ENCODE peak calls at places on chromosomes 3 and 15, in six cellular contexts. One of them, this sample, is unnamed.
A peak's percentile ranks its signal among the peaks of the same experiment; 100 is the strongest.

GRCh38 chr3:174089592-174089991 is 692.0 kb downstream of the NLGN1 start:
- DNase-seq in fibroblast of the aortic adventitia: no peak
- DNase-seq in HFF-Myc: no peak
- DNase-seq in fibroblast of mammary gland: no peak
- DNase-seq in kidney epithelial cell: no peak
- DNase-seq in neural progenitor cell: no peak
- DNase-seq in this sample: peak; percentile 62

GRCh38 chr3:159853506-159853864 is 135.2 kb upstream of the IL12A start:
- DNase-seq in HFF-Myc: no peak
- DNase-seq in fibroblast of mammary gland: no peak
- DNase-seq in kidney epithelial cell: no peak
- DNase-seq in fibroblast of the aortic adventitia: no peak
- DNase-seq in neural progenitor cell: no peak
- DNase-seq in this sample: no peak

GRCh38 chr3:118766306-118766669 is 268.4 kb downstream of the IGSF11 start:
- DNase-seq in fibroblast of the aortic adventitia: no peak
- DNase-seq in neural progenitor cell: no peak
- DNase-seq in fibroblast of mammary gland: no peak
- DNase-seq in HFF-Myc: no peak
- DNase-seq in kidney epithelial cell: no peak
- DNase-seq in this sample: no peak

GRCh38 chr15:77966540-77967290 is 110.8 kb downstream of the TBC1D2B start:
- DNase-seq in HFF-Myc: peak; percentile 20
- DNase-seq in fibroblast of the aortic adventitia: peak; percentile 67
- DNase-seq in fibroblast of mammary gland: peak; percentile 61
- DNase-seq in neural progenitor cell: peak; percentile 62
- DNase-seq in kidney epithelial cell: no peak
- DNase-seq in this sample: no peak

GRCh38 chr3:159884661-159885402 is 103.8 kb upstream of the IL12A start:
- DNase-seq in HFF-Myc: no peak
- DNase-seq in neural progenitor cell: peak; percentile 46
- DNase-seq in fibroblast of the aortic adventitia: peak; percentile 75
- DNase-seq in fibroblast of mammary gland: peak; percentile 66
- DNase-seq in kidney epithelial cell: no peak
- DNase-seq in this sample: no peak

GRCh38 chr3:66819993-66820501 is 178.1 kb upstream of the KBTBD8 start:
- DNase-seq in fibroblast of mammary gland: no peak
- DNase-seq in kidney epithelial cell: no peak
- DNase-seq in HFF-Myc: no peak
- DNase-seq in neural progenitor cell: peak; percentile 72
- DNase-seq in fibroblast of the aortic adventitia: no peak
- DNase-seq in this sample: no peak

GRCh38 chr3:114709102-114709501 is 415.3 kb downstream of the TIGIT start:
- DNase-seq in kidney epithelial cell: peak; percentile 58
- DNase-seq in HFF-Myc: no peak
- DNase-seq in fibroblast of the aortic adventitia: peak; percentile 40
- DNase-seq in fibroblast of mammary gland: peak; percentile 82
- DNase-seq in neural progenitor cell: no peak
- DNase-seq in this sample: no peak

GRCh38 chr15:74651251-74651741 is 35.7 kb downstream of the CLK3 start:
- DNase-seq in fibroblast of mammary gland: peak; percentile 70
- DNase-seq in neural progenitor cell: no peak
- DNase-seq in kidney epithelial cell: peak; percentile 60
- DNase-seq in HFF-Myc: no peak
- DNase-seq in fibroblast of the aortic adventitia: peak; percentile 58
- DNase-seq in this sample: no peak

GRCh38 chr15:35838422-35839150 is 292.6 kb upstream of the DPH6 start:
- DNase-seq in neural progenitor cell: peak; percentile 11
- DNase-seq in fibroblast of the aortic adventitia: no peak
- DNase-seq in HFF-Myc: no peak
- DNase-seq in kidney epithelial cell: no peak
- DNase-seq in fibroblast of mammary gland: no peak
- DNase-seq in this sample: no peak

GRCh38 chr15:74716647-74717046 is 8.7 kb downstream of the CYP1A1 start:
- DNase-seq in HFF-Myc: no peak
- DNase-seq in fibroblast of mammary gland: peak; percentile 15
- DNase-seq in fibroblast of the aortic adventitia: no peak
- DNase-seq in kidney epithelial cell: no peak
- DNase-seq in neural progenitor cell: no peak
- DNase-seq in this sample: no peak

GRCh38 chr15:71883447-71883846 is 73.1 kb downstream of the NR2E3 start:
- DNase-seq in HFF-Myc: no peak
- DNase-seq in kidney epithelial cell: no peak
- DNase-seq in fibroblast of mammary gland: no peak
- DNase-seq in neural progenitor cell: no peak
- DNase-seq in fibroblast of the aortic adventitia: no peak
- DNase-seq in this sample: no peak

GRCh38 chr3:168884353-168884903 is 779.1 kb downstream of the MECOM start:
- DNase-seq in neural progenitor cell: no peak
- DNase-seq in kidney epithelial cell: peak; percentile 80
- DNase-seq in fibroblast of the aortic adventitia: peak; percentile 95
- DNase-seq in fibroblast of mammary gland: peak; percentile 82
- DNase-seq in HFF-Myc: peak; percentile 81
- DNase-seq in this sample: peak; percentile 92

GRCh38 chr3:71114610-71115009 is 468.9 kb downstream of the FOXP1 start:
- DNase-seq in kidney epithelial cell: no peak
- DNase-seq in neural progenitor cell: no peak
- DNase-seq in HFF-Myc: no peak
- DNase-seq in fibroblast of mammary gland: peak; percentile 70
- DNase-seq in fibroblast of the aortic adventitia: no peak
- DNase-seq in this sample: no peak

GRCh38 chr15:73927476-73928240 is 1.4 kb downstream of the LOXL1 start:
- DNase-seq in fibroblast of the aortic adventitia: peak; percentile 40
- DNase-seq in HFF-Myc: no peak
- DNase-seq in fibroblast of mammary gland: peak; percentile 42
- DNase-seq in kidney epithelial cell: no peak
- DNase-seq in neural progenitor cell: peak; percentile 82
- DNase-seq in this sample: no peak

GRCh38 chr3:149581681-149582349 is 76.0 kb downstream of the WWTR1 start:
- DNase-seq in fibroblast of the aortic adventitia: peak; percentile 85
- DNase-seq in kidney epithelial cell: peak; percentile 74
- DNase-seq in fibroblast of mammary gland: peak; percentile 95
- DNase-seq in HFF-Myc: peak; percentile 62
- DNase-seq in neural progenitor cell: peak; percentile 44
- DNase-seq in this sample: peak; percentile 86

GRCh38 chr15:74893627-74894026 is 3.8 kb downstream of the MPI start:
- DNase-seq in HFF-Myc: no peak
- DNase-seq in fibroblast of the aortic adventitia: no peak
- DNase-seq in neural progenitor cell: no peak
- DNase-seq in kidney epithelial cell: no peak
- DNase-seq in fibroblast of mammary gland: no peak
- DNase-seq in this sample: no peak

GRCh38 chr15:49303003-49303402 is 120.0 kb upstream of the FGF7 start:
- DNase-seq in neural progenitor cell: no peak
- DNase-seq in fibroblast of mammary gland: no peak
- DNase-seq in kidney epithelial cell: no peak
- DNase-seq in HFF-Myc: no peak
- DNase-seq in fibroblast of the aortic adventitia: no peak
- DNase-seq in this sample: no peak

GRCh38 chr3:25265284-25265683 is 162.8 kb upstream of the RARB start:
- DNase-seq in kidney epithelial cell: no peak
- DNase-seq in HFF-Myc: no peak
- DNase-seq in fibroblast of the aortic adventitia: no peak
- DNase-seq in fibroblast of mammary gland: no peak
- DNase-seq in neural progenitor cell: no peak
- DNase-seq in this sample: no peak

GRCh38 chr3:171283248-171284222 is 176.7 kb downstream of the TNIK start:
- DNase-seq in neural progenitor cell: no peak
- DNase-seq in fibroblast of mammary gland: no peak
- DNase-seq in fibroblast of the aortic adventitia: peak; percentile 74
- DNase-seq in HFF-Myc: no peak
- DNase-seq in kidney epithelial cell: no peak
- DNase-seq in this sample: no peak

GRCh38 chr3:171286580-171287249 is 173.5 kb downstream of the TNIK start:
- DNase-seq in neural progenitor cell: no peak
- DNase-seq in fibroblast of the aortic adventitia: peak; percentile 80
- DNase-seq in HFF-Myc: no peak
- DNase-seq in fibroblast of mammary gland: peak; percentile 81
- DNase-seq in kidney epithelial cell: no peak
- DNase-seq in this sample: no peak

GRCh38 chr3:171284308-171285075 is 175.7 kb downstream of the TNIK start:
- DNase-seq in fibroblast of the aortic adventitia: peak; percentile 97
- DNase-seq in kidney epithelial cell: peak; percentile 96
- DNase-seq in HFF-Myc: peak; percentile 66
- DNase-seq in neural progenitor cell: no peak
- DNase-seq in fibroblast of mammary gland: peak; percentile 98
- DNase-seq in this sample: peak; percentile 94

GRCh38 chr3:171282041-171282440 is 178.2 kb downstream of the TNIK start:
- DNase-seq in kidney epithelial cell: no peak
- DNase-seq in HFF-Myc: no peak
- DNase-seq in fibroblast of the aortic adventitia: peak; percentile 98
- DNase-seq in neural progenitor cell: no peak
- DNase-seq in fibroblast of mammary gland: peak; percentile 81
- DNase-seq in this sample: no peak

GRCh38 chr3:171285287-171285686 is 174.9 kb downstream of the TNIK start:
- DNase-seq in fibroblast of the aortic adventitia: no peak
- DNase-seq in kidney epithelial cell: no peak
- DNase-seq in neural progenitor cell: no peak
- DNase-seq in HFF-Myc: no peak
- DNase-seq in fibroblast of mammary gland: no peak
- DNase-seq in this sample: no peak
- H3K4me3 ChIP-seq in fibroblast of the aortic adventitia: no peak overlapping the region
- H3K4me3 ChIP-seq in kidney epithelial cell: no peak overlapping the region
- H3K4me3 ChIP-seq in neural progenitor cell: no peak overlapping the region
- H3K4me3 ChIP-seq in HFF-Myc: no peak overlapping the region
- H3K4me3 ChIP-seq in fibroblast of mammary gland: no peak overlapping the region
- H3K4me3 ChIP-seq in this sample: no peak overlapping the region

GRCh38 chr3:46932455-46933225 is 43.9 kb downstream of the CCDC12 start:
- DNase-seq in fibroblast of the aortic adventitia: no peak
- DNase-seq in HFF-Myc: no peak
- DNase-seq in kidney epithelial cell: no peak
- DNase-seq in neural progenitor cell: no peak
- DNase-seq in fibroblast of mammary gland: no peak
- DNase-seq in this sample: no peak
- TF ChIP-seq CTCF in fibroblast of the aortic adventitia: no peak
- TF ChIP-seq CTCF in HFF-Myc: no peak
- TF ChIP-seq CTCF in kidney epithelial cell: no peak
- TF ChIP-seq CTCF in neural progenitor cell: no peak
- TF ChIP-seq CTCF in fibroblast of mammary gland: no peak
- TF ChIP-seq CTCF in this sample: peak; percentile 1

GRCh38 chr15:94487635-94488034 is 256.3 kb downstream of the MCTP2 start:
- DNase-seq in neural progenitor cell: no peak
- DNase-seq in fibroblast of mammary gland: no peak
- DNase-seq in fibroblast of the aortic adventitia: no peak
- DNase-seq in HFF-Myc: no peak
- DNase-seq in kidney epithelial cell: no peak
- DNase-seq in this sample: no peak

GRCh38 chr15:94480289-94480834 is 249.0 kb downstream of the MCTP2 start:
- DNase-seq in kidney epithelial cell: no peak
- DNase-seq in HFF-Myc: no peak
- DNase-seq in fibroblast of the aortic adventitia: no peak
- DNase-seq in fibroblast of mammary gland: no peak
- DNase-seq in neural progenitor cell: no peak
- DNase-seq in this sample: no peak

GRCh38 chr15:94485148-94485719 is 253.9 kb downstream of the MCTP2 start:
- DNase-seq in neural progenitor cell: no peak
- DNase-seq in HFF-Myc: no peak
- DNase-seq in fibroblast of mammary gland: no peak
- DNase-seq in kidney epithelial cell: no peak
- DNase-seq in fibroblast of the aortic adventitia: no peak
- DNase-seq in this sample: no peak
- H3K4me3 ChIP-seq in neural progenitor cell: no peak overlapping the region
- H3K4me3 ChIP-seq in HFF-Myc: no peak overlapping the region
- H3K4me3 ChIP-seq in fibroblast of mammary gland: no peak overlapping the region
- H3K4me3 ChIP-seq in kidney epithelial cell: no peak overlapping the region
- H3K4me3 ChIP-seq in fibroblast of the aortic adventitia: no peak overlapping the region
- H3K4me3 ChIP-seq in this sample: no peak overlapping the region

GRCh38 chr3:132003685-132004084 is 31.1 kb downstream of the CPNE4 start:
- DNase-seq in HFF-Myc: no peak
- DNase-seq in fibroblast of mammary gland: no peak
- DNase-seq in neural progenitor cell: no peak
- DNase-seq in fibroblast of the aortic adventitia: no peak
- DNase-seq in kidney epithelial cell: no peak
- DNase-seq in this sample: no peak

GRCh38 chr3:132004571-132004970 is 30.2 kb downstream of the CPNE4 start:
- DNase-seq in HFF-Myc: no peak
- DNase-seq in fibroblast of mammary gland: peak; percentile 61
- DNase-seq in kidney epithelial cell: no peak
- DNase-seq in neural progenitor cell: no peak
- DNase-seq in fibroblast of the aortic adventitia: peak; percentile 44
- DNase-seq in this sample: peak; percentile 21

GRCh38 chr3:132008841-132009638 is 25.8 kb downstream of the CPNE4 start:
- DNase-seq in neural progenitor cell: no peak
- DNase-seq in fibroblast of the aortic adventitia: no peak
- DNase-seq in fibroblast of mammary gland: no peak
- DNase-seq in HFF-Myc: peak; percentile 78
- DNase-seq in kidney epithelial cell: peak; percentile 12
- DNase-seq in this sample: no peak

GRCh38 chr3:132007617-132008016 is 27.2 kb downstream of the CPNE4 start:
- DNase-seq in neural progenitor cell: no peak
- DNase-seq in HFF-Myc: no peak
- DNase-seq in fibroblast of the aortic adventitia: no peak
- DNase-seq in kidney epithelial cell: no peak
- DNase-seq in fibroblast of mammary gland: no peak
- DNase-seq in this sample: no peak

GRCh38 chr3:132006605-132007204 is 28.1 kb downstream of the CPNE4 start:
- DNase-seq in kidney epithelial cell: no peak
- DNase-seq in fibroblast of the aortic adventitia: peak; percentile 38
- DNase-seq in HFF-Myc: no peak
- DNase-seq in neural progenitor cell: peak; percentile 58
- DNase-seq in fibroblast of mammary gland: peak; percentile 60
- DNase-seq in this sample: no peak
- TF ChIP-seq CTCF in kidney epithelial cell: peak; percentile 63
- TF ChIP-seq CTCF in fibroblast of the aortic adventitia: peak; percentile 63
- TF ChIP-seq CTCF in HFF-Myc: peak; percentile 52
- TF ChIP-seq CTCF in neural progenitor cell: peak; percentile 71
- TF ChIP-seq CTCF in fibroblast of mammary gland: peak; percentile 63
- TF ChIP-seq CTCF in this sample: peak; percentile 69

GRCh38 chr3:53753518-53754183 is 92.6 kb downstream of the CHDH start:
- DNase-seq in HFF-Myc: no peak
- DNase-seq in fibroblast of mammary gland: no peak
- DNase-seq in fibroblast of the aortic adventitia: no peak
- DNase-seq in neural progenitor cell: no peak
- DNase-seq in kidney epithelial cell: no peak
- DNase-seq in this sample: no peak

GRCh38 chr3:53763353-53763752 is 82.9 kb downstream of the CHDH start:
- DNase-seq in kidney epithelial cell: no peak
- DNase-seq in HFF-Myc: no peak
- DNase-seq in neural progenitor cell: peak; percentile 39
- DNase-seq in fibroblast of the aortic adventitia: no peak
- DNase-seq in fibroblast of mammary gland: no peak
- DNase-seq in this sample: no peak

GRCh38 chr3:53754325-53754724 is 91.9 kb downstream of the CHDH start:
- DNase-seq in neural progenitor cell: no peak
- DNase-seq in HFF-Myc: no peak
- DNase-seq in fibroblast of mammary gland: no peak
- DNase-seq in kidney epithelial cell: no peak
- DNase-seq in fibroblast of the aortic adventitia: no peak
- DNase-seq in this sample: no peak

GRCh38 chr3:53764376-53764775 is 81.8 kb downstream of the CHDH start:
- DNase-seq in fibroblast of mammary gland: no peak
- DNase-seq in kidney epithelial cell: no peak
- DNase-seq in HFF-Myc: no peak
- DNase-seq in neural progenitor cell: no peak
- DNase-seq in fibroblast of the aortic adventitia: no peak
- DNase-seq in this sample: no peak

DNA sequence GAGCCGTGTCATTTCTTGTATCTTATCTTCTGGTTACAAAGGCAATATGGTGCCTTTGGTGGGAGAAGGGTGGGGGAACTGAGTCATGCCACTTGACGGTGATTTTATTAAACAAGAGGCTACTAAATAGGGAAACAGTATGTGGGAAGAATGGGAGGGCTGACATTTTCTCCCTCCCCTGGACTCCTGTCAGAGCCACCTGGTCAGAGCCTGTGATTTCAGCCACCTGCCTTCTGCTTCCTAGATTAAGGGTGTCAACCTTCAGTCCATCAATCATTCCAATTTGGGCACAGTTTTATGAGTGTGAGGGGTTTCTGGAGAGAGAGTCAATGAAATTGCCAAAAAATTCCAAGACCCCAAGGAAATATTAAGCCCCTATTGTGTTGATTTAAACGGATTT is 87.4 kb downstream of the CHDH start:
- DNase-seq in HFF-Myc: no peak
- DNase-seq in neural progenitor cell: no peak
- DNase-seq in kidney epithelial cell: no peak
- DNase-seq in fibroblast of the aortic adventitia: no peak
- DNase-seq in fibroblast of mammary gland: no peak
- DNase-seq in this sample: no peak
- H3K4me3 ChIP-seq in HFF-Myc: no peak overlapping the region
- H3K4me3 ChIP-seq in neural progenitor cell: no peak overlapping the region
- H3K4me3 ChIP-seq in kidney epithelial cell: no peak overlapping the region
- H3K4me3 ChIP-seq in fibroblast of the aortic adventitia: no peak overlapping the region
- H3K4me3 ChIP-seq in fibroblast of mammary gland: no peak overlapping the region
- H3K4me3 ChIP-seq in this sample: no peak overlapping the region